ENCODE peak calls at places on chromosomes 16 and 17, in six cellular contexts. D, I, Q, U, A and X are unnamed samples.

GRCh38 chr17:76492250-76492988 is 8.8 kb downstream of the RHBDF2 start:
- DNase-seq in D (peak), I (no peak), Q (no peak), U (no peak), A (peak), X (peak)

GRCh38 chr17:51088287-51088686 is 32.4 kb downstream of the SPAG9 start:
- DNase-seq in D (no peak), I (no peak), Q (no peak), U (no peak), A (no peak), X (no peak)

GRCh38 chr16:82481455-82481854 is 145.3 kb upstream of the CDH13 start:
- DNase-seq in D (no peak), I (no peak), Q (no peak), U (no peak), A (no peak), X (no peak)

GRCh38 chr17:82866521-82867214 is 26.8 kb upstream of the ZNF750 start:
- DNase-seq in D (no peak), I (peak), Q (no peak), U (no peak), A (no peak), X (no peak)

GRCh38 chr17:73278465-73279453 is 17.1 kb upstream of the CPSF4L start:
- DNase-seq in D (no peak), I (peak), Q (no peak), U (peak), A (peak), X (no peak)

GRCh38 chr17:81082177-81083073 is 47.5 kb downstream of the BAIAP2 start:
- DNase-seq in D (no peak), I (no peak), Q (no peak), U (peak), A (no peak), X (no peak)

GRCh38 chr16:57194512-57194911 is 8.4 kb downstream of the RSPRY1 start:
- DNase-seq in D (no peak), I (peak), Q (no peak), U (no peak), A (no peak), X (no peak)

GRCh38 chr17:64343833-64344637 is 46.6 kb downstream of the PECAM1 start:
- DNase-seq in D (no peak), I (peak), Q (no peak), U (peak), A (peak), X (no peak)

GRCh38 chr16:3861808-3862451 is 18.6 kb downstream of the CREBBP start:
- DNase-seq in D (no peak), I (peak), Q (no peak), U (no peak), A (no peak), X (peak)

GRCh38 chr16:81123092-81123852 is 27.1 kb upstream of the GCSH start:
- DNase-seq in D (no peak), I (peak), Q (no peak), U (no peak), A (no peak), X (no peak)

GRCh38 chr17:80946449-80946848 is 45.2 kb upstream of the CHMP6 start:
- DNase-seq in D (no peak), I (peak), Q (no peak), U (no peak), A (no peak), X (no peak)

GRCh38 chr16:4685292-4685691 is 8.1 kb upstream of the NUDT16L1 start:
- DNase-seq in D (no peak), I (peak), Q (no peak), U (no peak), A (no peak), X (no peak)